ENCODE peak calls at places on chromosomes 16 and 17, in eight cellular contexts. R is HAP-1, C is fibroblast of villous mesenchyme, U is cardiac fibroblast, B is lung, H is psoas muscle, D is GM12865, K is gastrocnemius medialis. T is an unnamed sample.

GRCh38 chr16:2751577-2752034 is 832 bp upstream of the SRRM2 start:
- DNase-seq in R (peak; percentile 72), C (no peak), U (no peak), B (no peak), H (no peak), D (peak; percentile 93), K (peak; percentile 36), T (no peak)

GRCh38 chr17:77476920-77477805 is 336.4 kb downstream of the SEC14L1 start:
- DNase-seq in R (no peak), C (peak; percentile 99), U (peak; percentile 95), B (peak; percentile 39), H (peak; percentile 73), D (no peak), K (peak; percentile 87), T (peak; percentile 94)

GRCh38 chr17:37068266-37068665 is 119.5 kb downstream of the AATF start:
- DNase-seq in R (no peak), C (peak; percentile 72), U (no peak), B (no peak), H (no peak), D (no peak), K (peak; percentile 21), T (no peak)

GRCh38 chr16:53429221-53429943 is 4.9 kb upstream of the RBL2 start:
- DNase-seq in R (no peak), C (peak; percentile 90), U (peak; percentile 64), B (no peak), H (no peak), D (no peak), K (no peak), T (no peak)

GRCh38 chr17:9072626-9073339 is 51.5 kb downstream of the NTN1 start:
- DNase-seq in R (no peak), C (no peak), U (peak; percentile 29), B (peak; percentile 39), H (peak; percentile 49), D (no peak), K (peak; percentile 18), T (no peak)

GRCh38 chr17:21194688-21195087 is 19.3 kb downstream of the TMEM11 start:
- DNase-seq in R (no peak), C (peak; percentile 66), U (peak; percentile 65), B (no peak), H (peak; percentile 49), D (no peak), K (no peak), T (no peak)

GRCh38 chr17:60355663-60356594 is 36.0 kb downstream of the USP32 start:
- DNase-seq in R (no peak), C (no peak), U (peak; percentile 4), B (no peak), H (no peak), D (peak; percentile 27), K (no peak), T (no peak)

GRCh38 chr17:68016838-68017237 is 18.7 kb upstream of the KPNA2 start:
- DNase-seq in R (no peak), C (no peak), U (no peak), B (no peak), H (no peak), D (no peak), K (no peak), T (no peak)

GRCh38 chr17:74212262-74212912 is 984 bp upstream of the TTYH2 start:
- DNase-seq in R (peak; percentile 19), C (peak; percentile 19), U (no peak), B (no peak), H (peak; percentile 37), D (peak; percentile 33), K (peak; percentile 36), T (no peak)

GRCh38 chr17:236641-237405 is 55.4 kb upstream of the DOC2B start:
- DNase-seq in R (no peak), C (no peak), U (no peak), B (no peak), H (no peak), D (no peak), K (no peak), T (no peak)

GRCh38 chr16:86049641-86050040 is 150.7 kb downstream of the IRF8 start:
- DNase-seq in R (no peak), C (no peak), U (no peak), B (no peak), H (no peak), D (no peak), K (no peak), T (no peak)

GRCh38 chr16:63578791-63579190 is 1542.6 kb upstream of the CDH8 start:
- DNase-seq in R (no peak), C (no peak), U (peak; percentile 33), B (no peak), H (no peak), D (no peak), K (no peak), T (no peak)

GRCh38 chr17:45137561-45138305 is 2.2 kb downstream of the ACBD4 start:
- DNase-seq in R (no peak), C (no peak), U (no peak), B (no peak), H (no peak), D (no peak), K (no peak), T (no peak)

GRCh38 chr17:36048061-36048460 is 16.0 kb upstream of the CCL18 start:
- DNase-seq in R (no peak), C (no peak), U (no peak), B (no peak), H (no peak), D (no peak), K (no peak), T (no peak)

GRCh38 chr17:75842411-75842810 is 1.8 kb downstream of the UNC13D start:
- DNase-seq in R (no peak), C (no peak), U (no peak), B (no peak), H (no peak), D (no peak), K (no peak), T (no peak)

GRCh38 chr16:77918792-77919707 is 103.3 kb upstream of the CLEC3A start:
- DNase-seq in R (no peak), C (peak; percentile 85), U (peak; percentile 19), B (no peak), H (no peak), D (no peak), K (no peak), T (no peak)

GRCh38 chr16:733382-734207 is 6.7 kb downstream of the HAGHL start:
- DNase-seq in R (no peak), C (no peak), U (no peak), B (no peak), H (no peak), D (peak; percentile 18), K (no peak), T (no peak)

GRCh38 chr16:89958068-89958467 is 9.5 kb downstream of the DEF8 start:
- DNase-seq in R (no peak), C (peak; percentile 16), U (peak; percentile 24), B (peak; percentile 50), H (no peak), D (peak; percentile 38), K (no peak), T (no peak)

DNA sequence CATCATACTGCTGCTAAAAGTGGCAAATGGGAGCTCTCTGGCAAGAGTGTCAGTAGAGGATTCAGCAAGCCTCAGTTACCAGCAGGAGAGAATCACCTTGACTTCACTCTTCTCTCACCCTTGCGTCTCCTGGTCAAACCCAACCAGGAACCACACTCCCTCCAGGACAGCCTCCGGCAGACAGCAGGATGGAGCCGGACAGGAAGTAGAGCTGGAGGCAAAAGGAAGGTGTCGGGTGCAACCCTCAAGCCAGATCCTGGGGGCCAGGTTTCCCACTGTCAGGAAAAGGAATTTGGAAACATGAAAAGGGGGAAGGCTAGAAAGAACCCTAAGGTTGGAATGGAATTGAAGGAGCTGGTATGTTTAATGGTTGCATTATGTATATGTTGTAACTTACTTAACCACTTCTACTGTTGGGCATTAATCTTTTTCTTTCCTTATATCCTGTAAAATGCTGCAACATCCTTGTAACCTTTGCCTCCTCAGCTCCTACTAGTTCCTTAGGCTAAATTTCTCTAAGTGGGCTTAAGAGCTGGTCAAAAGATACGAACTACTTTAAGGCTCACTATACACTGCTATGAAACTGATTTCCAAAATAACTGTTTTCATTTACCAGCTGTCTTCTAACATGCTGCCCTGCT is 40.3 kb downstream of the CYTH1 start:
- DNase-seq in R (no peak), C (no peak), U (no peak), B (no peak), H (no peak), D (no peak), K (no peak), T (no peak)
- H3K4me3 ChIP-seq in R (no peak overlapping the region), C (no peak overlapping the region), U (no peak overlapping the region), B (no peak overlapping the region), H (no peak overlapping the region), D (peak overlapping the region; percentile 7), K (no peak overlapping the region), T (no peak overlapping the region)

GRCh38 chr16:6447046-6447445 is 885.6 kb upstream of the RBFOX1 start:
- DNase-seq in R (no peak), C (no peak), U (no peak), B (no peak), H (no peak), D (no peak), K (no peak), T (no peak)
- H3K4me3 ChIP-seq in R (no peak overlapping the region), C (no peak overlapping the region), U (no peak overlapping the region), B (no peak overlapping the region), H (no peak overlapping the region), D (no peak overlapping the region), K (no peak overlapping the region), T (no peak overlapping the region)

DNA sequence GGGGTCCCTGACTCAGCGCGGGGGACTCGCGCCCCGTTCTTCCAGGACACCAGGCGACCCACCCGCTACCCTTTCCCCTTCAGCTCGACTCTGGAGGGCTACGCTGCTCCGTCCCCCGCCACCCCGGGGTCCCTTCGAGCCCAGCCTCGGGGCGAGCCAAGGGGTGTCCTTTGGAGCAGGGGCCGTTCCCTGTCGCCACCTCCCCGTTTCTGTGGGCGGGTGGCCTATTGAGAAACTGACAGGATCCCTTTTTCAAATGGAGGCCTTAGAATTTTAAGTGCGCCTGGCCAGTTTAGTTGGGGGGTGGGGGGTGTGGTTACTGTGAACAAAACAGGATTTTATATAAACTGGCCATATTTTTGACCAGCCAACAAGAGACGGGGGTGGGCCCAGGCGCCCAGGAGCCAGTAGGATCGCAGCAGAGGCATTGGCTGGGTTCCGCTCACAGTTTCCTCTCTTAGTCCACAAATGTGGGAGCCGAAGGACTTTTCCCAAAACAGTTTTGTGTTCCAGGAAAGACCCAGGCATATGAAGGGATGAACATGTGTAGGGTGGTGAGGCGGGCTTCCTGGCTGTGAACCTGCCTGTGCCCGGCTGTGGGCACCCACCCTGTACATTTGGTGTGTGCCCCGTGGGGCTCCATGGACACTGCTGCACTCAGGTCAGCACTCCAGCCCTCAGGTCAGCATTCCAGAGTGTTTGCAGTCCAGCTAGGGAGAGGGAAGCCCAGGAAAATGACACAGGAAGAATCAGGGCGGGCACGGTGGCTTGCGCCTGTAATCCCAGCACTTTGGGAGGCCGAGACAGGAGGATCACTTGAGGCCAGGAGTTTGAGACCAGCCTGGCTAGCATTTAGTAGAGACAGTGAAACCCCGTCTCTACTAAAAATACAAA is 722 bp upstream of the TIMP2 start:
- DNase-seq in R (no peak), C (peak; percentile 90), U (peak; percentile 94), B (peak; percentile 73), H (peak; percentile 83), D (no peak), K (peak; percentile 80), T (peak; percentile 91)
- H3K4me3 ChIP-seq in R (peak overlapping the region; percentile 27), C (peak overlapping the region; percentile 88), U (peak overlapping the region; percentile 83), B (no peak overlapping the region), H (peak overlapping the region; percentile 70), D (no peak overlapping the region), K (peak overlapping the region; percentile 61), T (peak overlapping the region; percentile 90)

GRCh38 chr17:79622201-79622601 is 11.3 kb upstream of the RBFOX3 start:
- DNase-seq in R (no peak), C (no peak), U (no peak), B (no peak), H (no peak), D (no peak), K (peak; percentile 3), T (peak; percentile 71)
- H3K4me3 ChIP-seq in R (no peak overlapping the region), C (no peak overlapping the region), U (no peak overlapping the region), B (no peak overlapping the region), H (no peak overlapping the region), D (no peak overlapping the region), K (no peak overlapping the region), T (no peak overlapping the region)